ENCODE peak calls at places on chromosomes 7 and 10, in seven cellular contexts. One of them, this sample, is unnamed.

GRCh38 chr10:44818721-44819127 is 92.4 kb upstream of the TMEM72 start:
- DNase-seq in RWPE2: no peak
- DNase-seq in dorsolateral prefrontal cortex: no peak
- DNase-seq in cardiac muscle cell: peak; percentile 55
- DNase-seq in vagina: no peak
- DNase-seq in astrocyte of the cerebellum: no peak
- DNase-seq in K562: no peak
- DNase-seq in this sample: no peak

GRCh38 chr10:130411496-130412070 is 275.4 kb downstream of the GLRX3 start:
- DNase-seq in RWPE2: no peak
- DNase-seq in dorsolateral prefrontal cortex: no peak
- DNase-seq in cardiac muscle cell: peak; percentile 9
- DNase-seq in vagina: peak; percentile 44
- DNase-seq in astrocyte of the cerebellum: no peak
- DNase-seq in K562: no peak
- DNase-seq in this sample: no peak

GRCh38 chr7:88203401-88203800 is 16.4 kb downstream of the SRI start:
- DNase-seq in RWPE2: no peak
- DNase-seq in dorsolateral prefrontal cortex: no peak
- DNase-seq in cardiac muscle cell: no peak
- DNase-seq in vagina: no peak
- DNase-seq in astrocyte of the cerebellum: no peak
- DNase-seq in K562: no peak
- DNase-seq in this sample: no peak

GRCh38 chr10:62036186-62037081 is 134.9 kb downstream of the ARID5B start:
- DNase-seq in RWPE2: no peak
- DNase-seq in dorsolateral prefrontal cortex: no peak
- DNase-seq in cardiac muscle cell: no peak
- DNase-seq in vagina: no peak
- DNase-seq in astrocyte of the cerebellum: no peak
- DNase-seq in K562: no peak
- DNase-seq in this sample: no peak

GRCh38 chr7:80450621-80451308 is 61.1 kb downstream of the GNAT3 start:
- DNase-seq in RWPE2: no peak
- DNase-seq in dorsolateral prefrontal cortex: no peak
- DNase-seq in cardiac muscle cell: no peak
- DNase-seq in vagina: no peak
- DNase-seq in astrocyte of the cerebellum: peak; percentile 18
- DNase-seq in K562: no peak
- DNase-seq in this sample: no peak

GRCh38 chr10:89283988-89284475 is 17.8 kb upstream of the IFIT2 start:
- DNase-seq in RWPE2: no peak
- DNase-seq in dorsolateral prefrontal cortex: no peak
- DNase-seq in cardiac muscle cell: peak; percentile 60
- DNase-seq in vagina: peak; percentile 90
- DNase-seq in astrocyte of the cerebellum: peak; percentile 42
- DNase-seq in K562: no peak
- DNase-seq in this sample: no peak

GRCh38 chr7:100370746-100371145 is 2.5 kb upstream of the PILRA start:
- DNase-seq in RWPE2: no peak
- DNase-seq in dorsolateral prefrontal cortex: no peak
- DNase-seq in cardiac muscle cell: no peak
- DNase-seq in vagina: no peak
- DNase-seq in astrocyte of the cerebellum: no peak
- DNase-seq in K562: no peak
- DNase-seq in this sample: no peak

GRCh38 chr10:129892571-129893045 is 71.5 kb downstream of the EBF3 start:
- DNase-seq in RWPE2: no peak
- DNase-seq in dorsolateral prefrontal cortex: no peak
- DNase-seq in cardiac muscle cell: no peak
- DNase-seq in vagina: no peak
- DNase-seq in astrocyte of the cerebellum: no peak
- DNase-seq in K562: no peak
- DNase-seq in this sample: no peak

GRCh38 chr7:434891-435486 is 84.7 kb downstream of the PDGFA start:
- DNase-seq in RWPE2: no peak
- DNase-seq in dorsolateral prefrontal cortex: no peak
- DNase-seq in cardiac muscle cell: no peak
- DNase-seq in vagina: no peak
- DNase-seq in astrocyte of the cerebellum: no peak
- DNase-seq in K562: no peak
- DNase-seq in this sample: no peak

GRCh38 chr7:108322899-108323298 is 133.3 kb downstream of the NRCAM start:
- DNase-seq in RWPE2: no peak
- DNase-seq in dorsolateral prefrontal cortex: no peak
- DNase-seq in cardiac muscle cell: no peak
- DNase-seq in vagina: no peak
- DNase-seq in astrocyte of the cerebellum: no peak
- DNase-seq in K562: no peak
- DNase-seq in this sample: no peak

GRCh38 chr10:63702107-63702506 is 180.9 kb downstream of the REEP3 start:
- DNase-seq in RWPE2: no peak
- DNase-seq in dorsolateral prefrontal cortex: no peak
- DNase-seq in cardiac muscle cell: no peak
- DNase-seq in vagina: no peak
- DNase-seq in astrocyte of the cerebellum: no peak
- DNase-seq in K562: no peak
- DNase-seq in this sample: no peak

GRCh38 chr7:84553711-84554110 is 359.1 kb upstream of the SEMA3A start:
- DNase-seq in RWPE2: no peak
- DNase-seq in dorsolateral prefrontal cortex: no peak
- DNase-seq in cardiac muscle cell: no peak
- DNase-seq in vagina: no peak
- DNase-seq in astrocyte of the cerebellum: no peak
- DNase-seq in K562: no peak
- DNase-seq in this sample: no peak

GRCh38 chr10:30803901-30804322 is 174.4 kb upstream of the LYZL2 start:
- DNase-seq in RWPE2: no peak
- DNase-seq in dorsolateral prefrontal cortex: no peak
- DNase-seq in cardiac muscle cell: no peak
- DNase-seq in vagina: peak; percentile 98
- DNase-seq in astrocyte of the cerebellum: peak; percentile 65
- DNase-seq in K562: no peak
- DNase-seq in this sample: no peak

GRCh38 chr7:143255564-143255963 is 7.7 kb upstream of the GSTK1 start:
- DNase-seq in RWPE2: no peak
- DNase-seq in dorsolateral prefrontal cortex: no peak
- DNase-seq in cardiac muscle cell: no peak
- DNase-seq in vagina: no peak
- DNase-seq in astrocyte of the cerebellum: no peak
- DNase-seq in K562: peak; percentile 37
- DNase-seq in this sample: no peak

GRCh38 chr10:58588673-58589265 is 76.1 kb downstream of the BICC1 start:
- DNase-seq in RWPE2: no peak
- DNase-seq in dorsolateral prefrontal cortex: no peak
- DNase-seq in cardiac muscle cell: peak; percentile 18
- DNase-seq in vagina: no peak
- DNase-seq in astrocyte of the cerebellum: no peak
- DNase-seq in K562: peak; percentile 28
- DNase-seq in this sample: no peak

GRCh38 chr7:116240021-116240659 is 29.8 kb downstream of the TES start:
- DNase-seq in RWPE2: no peak
- DNase-seq in dorsolateral prefrontal cortex: no peak
- DNase-seq in cardiac muscle cell: no peak
- DNase-seq in vagina: no peak
- DNase-seq in astrocyte of the cerebellum: no peak
- DNase-seq in K562: no peak
- DNase-seq in this sample: no peak

GRCh38 chr10:132036887-132037675 is 28.7 kb upstream of the JAKMIP3 start:
- DNase-seq in RWPE2: no peak
- DNase-seq in dorsolateral prefrontal cortex: peak; percentile 62
- DNase-seq in cardiac muscle cell: peak; percentile 26
- DNase-seq in vagina: no peak
- DNase-seq in astrocyte of the cerebellum: no peak
- DNase-seq in K562: no peak
- DNase-seq in this sample: no peak

GRCh38 chr10:89122431-89123066 is 84.6 kb downstream of the CH25H start:
- DNase-seq in RWPE2: no peak
- DNase-seq in dorsolateral prefrontal cortex: no peak
- DNase-seq in cardiac muscle cell: no peak
- DNase-seq in vagina: no peak
- DNase-seq in astrocyte of the cerebellum: no peak
- DNase-seq in K562: no peak
- DNase-seq in this sample: no peak

GRCh38 chr10:129505500-129506075 is 38.5 kb downstream of the MGMT start:
- DNase-seq in RWPE2: no peak
- DNase-seq in dorsolateral prefrontal cortex: no peak
- DNase-seq in cardiac muscle cell: no peak
- DNase-seq in vagina: no peak
- DNase-seq in astrocyte of the cerebellum: no peak
- DNase-seq in K562: no peak
- DNase-seq in this sample: no peak

GRCh38 chr10:72756674-72757385 is 64.9 kb downstream of the MCU start:
- DNase-seq in RWPE2: no peak
- DNase-seq in dorsolateral prefrontal cortex: no peak
- DNase-seq in cardiac muscle cell: no peak
- DNase-seq in vagina: no peak
- DNase-seq in astrocyte of the cerebellum: peak; percentile 92
- DNase-seq in K562: no peak
- DNase-seq in this sample: no peak

GRCh38 chr10:102280397-102281015 is 35.2 kb downstream of the GBF1 start:
- DNase-seq in RWPE2: no peak
- DNase-seq in dorsolateral prefrontal cortex: peak; percentile 11
- DNase-seq in cardiac muscle cell: peak; percentile 75
- DNase-seq in vagina: no peak
- DNase-seq in astrocyte of the cerebellum: no peak
- DNase-seq in K562: no peak
- DNase-seq in this sample: no peak

GRCh38 chr7:47474211-47474936 is 107.5 kb downstream of the TNS3 start:
- DNase-seq in RWPE2: no peak
- DNase-seq in dorsolateral prefrontal cortex: no peak
- DNase-seq in cardiac muscle cell: no peak
- DNase-seq in vagina: no peak
- DNase-seq in astrocyte of the cerebellum: no peak
- DNase-seq in K562: no peak
- DNase-seq in this sample: no peak
- H3K4me3 ChIP-seq in RWPE2: no peak overlapping the region
- H3K4me3 ChIP-seq in dorsolateral prefrontal cortex: no peak overlapping the region
- H3K4me3 ChIP-seq in cardiac muscle cell: no peak overlapping the region
- H3K4me3 ChIP-seq in vagina: no peak overlapping the region
- H3K4me3 ChIP-seq in astrocyte of the cerebellum: no peak overlapping the region
- H3K4me3 ChIP-seq in K562: no peak overlapping the region
- H3K4me3 ChIP-seq in this sample: no peak overlapping the region

GRCh38 chr7:130224210-130224609 is 16.6 kb downstream of the SSMEM1 start:
- DNase-seq in RWPE2: no peak
- DNase-seq in dorsolateral prefrontal cortex: no peak
- DNase-seq in cardiac muscle cell: no peak
- DNase-seq in vagina: no peak
- DNase-seq in astrocyte of the cerebellum: no peak
- DNase-seq in K562: no peak
- DNase-seq in this sample: no peak
- TF ChIP-seq CTCF in RWPE2: no peak
- TF ChIP-seq CTCF in dorsolateral prefrontal cortex: no peak
- TF ChIP-seq CTCF in cardiac muscle cell: no peak
- TF ChIP-seq CTCF in vagina: no peak
- TF ChIP-seq CTCF in astrocyte of the cerebellum: no peak
- TF ChIP-seq CTCF in K562: no peak
- TF ChIP-seq CTCF in this sample: no peak

GRCh38 chr10:48195803-48196202 is 78.7 kb downstream of the FRMPD2 start:
- DNase-seq in RWPE2: no peak
- DNase-seq in dorsolateral prefrontal cortex: no peak
- DNase-seq in cardiac muscle cell: no peak
- DNase-seq in vagina: no peak
- DNase-seq in astrocyte of the cerebellum: no peak
- DNase-seq in K562: no peak
- DNase-seq in this sample: no peak
- H3K4me3 ChIP-seq in RWPE2: no peak overlapping the region
- H3K4me3 ChIP-seq in dorsolateral prefrontal cortex: no peak overlapping the region
- H3K4me3 ChIP-seq in cardiac muscle cell: no peak overlapping the region
- H3K4me3 ChIP-seq in vagina: no peak overlapping the region
- H3K4me3 ChIP-seq in astrocyte of the cerebellum: no peak overlapping the region
- H3K4me3 ChIP-seq in K562: no peak overlapping the region
- H3K4me3 ChIP-seq in this sample: no peak overlapping the region

DNA sequence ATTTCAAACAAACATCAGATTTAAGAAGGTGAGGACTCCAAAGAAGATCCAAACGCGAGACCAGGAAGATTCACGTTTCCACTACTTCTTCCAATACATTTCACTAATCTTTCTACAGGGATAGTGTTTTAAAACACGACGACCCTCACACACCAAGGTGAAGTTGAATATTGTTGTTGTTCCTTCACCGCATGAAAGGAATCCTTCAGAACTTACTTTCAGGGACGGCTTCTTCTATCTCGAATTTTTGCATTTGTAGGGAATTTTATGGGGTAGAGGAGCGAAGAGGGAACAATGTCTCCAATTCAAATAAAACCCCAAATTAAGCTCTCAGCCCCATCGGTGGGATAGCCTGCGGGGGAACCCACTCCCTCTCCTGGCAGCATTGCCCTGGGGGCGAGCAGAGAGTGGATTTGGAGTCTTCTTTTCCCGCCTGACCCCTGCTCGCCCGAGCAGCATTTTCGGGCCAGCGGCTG is 1.5 kb upstream of the GATA3 start:
- DNase-seq in RWPE2: no peak
- DNase-seq in dorsolateral prefrontal cortex: no peak
- DNase-seq in cardiac muscle cell: no peak
- DNase-seq in vagina: no peak
- DNase-seq in astrocyte of the cerebellum: no peak
- DNase-seq in K562: no peak
- DNase-seq in this sample: no peak
- TF ChIP-seq CTCF in RWPE2: no peak
- TF ChIP-seq CTCF in dorsolateral prefrontal cortex: no peak
- TF ChIP-seq CTCF in cardiac muscle cell: no peak
- TF ChIP-seq CTCF in vagina: no peak
- TF ChIP-seq CTCF in astrocyte of the cerebellum: no peak
- TF ChIP-seq CTCF in K562: no peak
- TF ChIP-seq CTCF in this sample: peak; percentile 49

GRCh38 chr10:15045380-15045779 is 1.6 kb downstream of the OLAH start:
- DNase-seq in RWPE2: no peak
- DNase-seq in dorsolateral prefrontal cortex: no peak
- DNase-seq in cardiac muscle cell: no peak
- DNase-seq in vagina: no peak
- DNase-seq in astrocyte of the cerebellum: no peak
- DNase-seq in K562: no peak
- DNase-seq in this sample: no peak
- H3K4me3 ChIP-seq in RWPE2: no peak overlapping the region
- H3K4me3 ChIP-seq in dorsolateral prefrontal cortex: no peak overlapping the region
- H3K4me3 ChIP-seq in cardiac muscle cell: no peak overlapping the region
- H3K4me3 ChIP-seq in vagina: no peak overlapping the region
- H3K4me3 ChIP-seq in astrocyte of the cerebellum: no peak overlapping the region
- H3K4me3 ChIP-seq in K562: no peak overlapping the region
- H3K4me3 ChIP-seq in this sample: no peak overlapping the region

GRCh38 chr7:18434171-18434570 is 61.4 kb upstream of the HDAC9 start:
- DNase-seq in RWPE2: no peak
- DNase-seq in dorsolateral prefrontal cortex: no peak
- DNase-seq in cardiac muscle cell: no peak
- DNase-seq in vagina: no peak
- DNase-seq in astrocyte of the cerebellum: no peak
- DNase-seq in K562: no peak
- DNase-seq in this sample: no peak
- TF ChIP-seq CTCF in RWPE2: no peak
- TF ChIP-seq CTCF in dorsolateral prefrontal cortex: no peak
- TF ChIP-seq CTCF in cardiac muscle cell: no peak
- TF ChIP-seq CTCF in vagina: no peak
- TF ChIP-seq CTCF in astrocyte of the cerebellum: no peak
- TF ChIP-seq CTCF in K562: no peak
- TF ChIP-seq CTCF in this sample: no peak

DNA sequence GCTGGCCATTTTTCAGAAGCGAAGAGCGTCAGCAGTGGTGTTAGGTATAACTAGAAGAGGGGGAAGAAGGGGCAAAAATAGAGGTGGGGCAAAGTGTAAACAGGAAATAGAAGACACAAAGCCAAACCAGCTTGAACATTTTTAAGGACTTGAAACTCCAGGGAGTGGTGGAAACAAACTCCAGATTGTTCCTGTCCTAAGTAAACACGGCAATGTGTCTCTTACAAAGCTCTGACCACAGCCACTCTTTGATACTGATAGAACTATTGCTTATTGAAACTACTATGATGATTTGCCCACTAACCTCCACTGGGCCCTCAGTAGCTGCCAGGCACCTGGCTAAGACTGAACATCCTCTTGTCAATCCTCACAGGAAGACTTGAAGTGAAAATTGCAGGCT is 20.8 kb upstream of the CDH23 start:
- DNase-seq in RWPE2: no peak
- DNase-seq in dorsolateral prefrontal cortex: no peak
- DNase-seq in cardiac muscle cell: no peak
- DNase-seq in vagina: no peak
- DNase-seq in astrocyte of the cerebellum: no peak
- DNase-seq in K562: no peak
- DNase-seq in this sample: no peak
- H3K4me3 ChIP-seq in RWPE2: no peak overlapping the region
- H3K4me3 ChIP-seq in dorsolateral prefrontal cortex: no peak overlapping the region
- H3K4me3 ChIP-seq in cardiac muscle cell: no peak overlapping the region
- H3K4me3 ChIP-seq in vagina: no peak overlapping the region
- H3K4me3 ChIP-seq in astrocyte of the cerebellum: no peak overlapping the region
- H3K4me3 ChIP-seq in K562: no peak overlapping the region
- H3K4me3 ChIP-seq in this sample: no peak overlapping the region

This sample was measured in CD8-positive, alpha-beta T cell.